ENCODE peak calls at places on chromosomes 3 and 15, in ten cellular contexts. S, K, R, X, Z, A, E, P, W and H are unnamed samples.

GRCh38 chr3:108180214-108180613 is 42.0 kb downstream of the IFT57 start:
- DNase-seq in R (no peak), A (no peak), E (no peak), Z (no peak), P (no peak), K (no peak), W (no peak), X (no peak), S (no peak), H (no peak)

GRCh38 chr3:64574194-64574593 is 113.6 kb downstream of the ADAMTS9 start:
- DNase-seq in S (no peak), P (no peak), X (no peak), R (no peak), A (no peak), K (no peak), Z (no peak), W (no peak), E (no peak), H (no peak)

GRCh38 chr15:58985443-58985842 is 2.0 kb upstream of the RNF111 start:
- DNase-seq in E (peak), Z (no peak), W (peak), A (no peak), R (no peak), S (peak), X (peak), K (peak), P (peak), H (no peak)

GRCh38 chr3:115862824-115863223 is 239.5 kb downstream of the GAP43 start:
- DNase-seq in Z (no peak), A (no peak), E (no peak), S (peak), X (no peak), P (no peak), K (no peak), R (no peak), W (no peak), H (no peak)

GRCh38 chr15:35271371-35272043 is 186.4 kb upstream of the NANOGP8 start:
- DNase-seq in X (no peak), Z (no peak), A (no peak), W (no peak), K (no peak), E (no peak), P (no peak), R (no peak), S (no peak), H (no peak)

GRCh38 chr3:154758109-154758868 is 321.8 kb upstream of the MME start:
- DNase-seq in A (no peak), R (no peak), E (no peak), Z (no peak), W (no peak), X (no peak), P (no peak), S (no peak), K (peak), H (no peak)

GRCh38 chr3:172082269-172082668 is 42.9 kb downstream of the FNDC3B start:
- DNase-seq in X (peak), A (peak), R (no peak), P (peak), Z (peak), S (no peak), K (peak), W (peak), E (peak), H (peak)

GRCh38 chr15:83285979-83286553 is 1.6 kb upstream of the BNC1 start:
- DNase-seq in P (no peak), S (no peak), W (no peak), Z (no peak), X (no peak), E (no peak), R (no peak), A (no peak), K (peak), H (no peak)

GRCh38 chr3:155303540-155303939 is 10.1 kb upstream of the STRIT1 start:
- DNase-seq in A (no peak), Z (no peak), P (no peak), R (no peak), X (no peak), K (no peak), W (no peak), S (no peak), E (no peak), H (no peak)

DNA sequence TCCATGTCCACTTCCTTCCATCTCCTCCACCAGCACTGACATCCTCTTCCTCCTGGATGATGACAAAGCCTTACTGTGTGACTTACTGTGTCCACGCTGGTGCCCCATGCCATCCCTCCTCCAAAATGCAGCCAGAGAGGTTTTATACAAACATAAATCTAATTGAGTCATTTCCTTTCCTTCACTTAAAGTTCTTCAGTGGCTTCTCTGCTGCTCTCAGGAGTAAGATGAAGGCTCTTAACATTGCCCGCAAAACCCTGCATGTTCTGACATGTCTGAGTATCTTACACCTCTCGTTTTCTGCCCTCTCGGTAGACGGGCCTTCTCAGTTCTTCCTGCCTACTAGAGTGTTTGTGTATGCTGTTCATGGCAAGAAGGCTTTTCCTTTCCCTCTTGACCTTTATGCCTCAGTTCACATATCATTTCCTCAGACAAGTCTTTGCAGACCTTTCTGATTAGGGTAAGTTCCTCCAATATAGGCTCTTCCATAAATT is 175.5 kb downstream of the CFAP20DC start:
- DNase-seq in P (no peak), X (no peak), Z (no peak), A (no peak), E (no peak), R (no peak), K (no peak), S (no peak), W (no peak), H (no peak)
- H3K27ac ChIP-seq in P (no peak), X (no peak), Z (no peak), A (no peak), E (no peak), R (no peak), K (no peak), S (no peak), W (no peak), H (no peak)

GRCh38 chr15:51390932-51391432 is 49.5 kb downstream of the GLDN start:
- DNase-seq in W (no peak), X (no peak), K (no peak), A (no peak), Z (no peak), R (no peak), E (no peak), S (peak), P (no peak), H (no peak)
- TF ChIP-seq CTCF in W (no peak), X (no peak), K (no peak), A (no peak), Z (no peak), R (no peak), E (no peak), S (peak), P (no peak), H (no peak)

DNA sequence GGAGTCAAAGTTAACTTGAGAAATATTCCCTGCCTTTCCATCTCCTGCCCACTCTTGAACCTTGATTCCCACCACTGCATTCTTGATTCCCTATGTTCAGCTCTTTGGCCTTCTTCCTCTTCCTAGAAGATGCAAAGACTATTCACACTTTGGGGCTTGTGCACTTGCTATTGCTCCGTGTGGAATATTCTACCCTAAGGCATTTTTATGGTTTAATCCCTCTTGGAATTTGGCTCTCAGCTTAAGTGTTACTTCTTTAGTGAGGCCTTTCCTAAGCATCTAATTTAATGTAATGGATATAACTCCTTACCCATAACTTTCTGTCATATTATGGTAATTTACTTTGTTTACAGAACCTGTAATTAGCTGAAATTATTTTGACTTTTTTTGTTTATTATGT is 318.9 kb upstream of the COL8A1 start:
- DNase-seq in W (no peak), P (no peak), S (no peak), Z (no peak), A (no peak), R (no peak), E (no peak), K (no peak), X (no peak), H (no peak)
- H3K27ac ChIP-seq in W (no peak), P (no peak), S (no peak), Z (no peak), A (no peak), R (no peak), E (no peak), K (no peak), X (peak), H (no peak)

DNA sequence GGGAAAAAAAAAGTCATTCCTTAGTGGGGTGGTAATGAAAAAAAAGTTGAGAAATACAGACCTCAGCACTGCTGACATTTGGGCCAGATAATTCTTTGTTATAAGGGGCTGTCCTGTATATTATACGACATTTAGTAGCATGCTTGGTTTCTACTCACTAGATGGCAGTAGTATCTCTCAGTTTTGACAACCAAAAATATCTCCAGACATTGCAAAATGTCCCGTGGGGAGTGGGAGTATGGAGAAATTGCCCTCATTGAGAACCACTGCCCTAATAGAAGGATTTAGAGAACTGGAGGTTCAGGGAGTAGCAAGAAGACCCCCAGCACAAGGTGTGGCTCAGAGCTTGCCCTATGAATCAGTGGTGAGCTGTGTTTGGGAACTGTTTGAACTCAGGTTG is 28.6 kb upstream of the TEX264 start:
- DNase-seq in K (no peak), R (no peak), W (no peak), Z (no peak), X (no peak), E (no peak), S (no peak), P (no peak), A (no peak), H (no peak)
- TF ChIP-seq CTCF in K (peak), R (no peak), W (peak), Z (peak), X (no peak), E (no peak), S (peak), P (no peak), A (no peak), H (no peak)

GRCh38 chr15:68285243-68285980 is 7.9 kb downstream of the FEM1B start:
- DNase-seq in W (peak), Z (no peak), E (no peak), A (no peak), P (no peak), K (peak), R (no peak), S (no peak), X (no peak), H (no peak)
- H3K27ac ChIP-seq in W (peak), Z (peak), E (no peak), A (no peak), P (peak), K (peak), R (no peak), S (no peak), X (peak), H (peak)